ENCODE peak calls at places on chromosomes 16 and 17, in ten cellular contexts. Q is stimulated activated CD8-positive, alpha-beta memory T cell treated with anti-CD3 and anti-CD28 coated beads, Interleukin-7, amount 100 ng/mL, for 24 hours; N is fibroblast of pulmonary artery; A is fibroblast of the conjunctiva; K is astrocyte of the hippocampus; P is substantia nigra; M is GM04503; S is nucleus accumbens; G is anterior cingulate cortex; E is activated gamma-delta T cell treated with Interleukin-2 at 50 U/mL for 16 hours. O is an unnamed sample.

GRCh38 chr17:65009848-65010247 is 46.7 kb downstream of the GNA13 start:
- DNase-seq in Q (no peak), N (no peak), A (no peak), K (no peak), P (no peak), M (no peak), S (no peak), G (no peak), E (no peak), O (no peak)

GRCh38 chr17:19418312-19418992 is 7.4 kb downstream of the RNF112 start:
- DNase-seq in Q (no peak), N (peak), A (no peak), K (peak), P (peak), M (no peak), S (no peak), G (no peak), E (no peak), O (no peak)

GRCh38 chr16:56877783-56878182 is 12.8 kb downstream of the SLC12A3 start:
- DNase-seq in Q (no peak), N (no peak), A (no peak), K (no peak), P (no peak), M (no peak), S (no peak), G (no peak), E (no peak), O (no peak)

GRCh38 chr16:10838611-10839270 is 20.1 kb upstream of the TVP23A start:
- DNase-seq in Q (no peak), N (no peak), A (no peak), K (no peak), P (no peak), M (no peak), S (no peak), G (no peak), E (no peak), O (no peak)

GRCh38 chr16:75810998-75811634 is 84.8 kb upstream of the CPHXL start:
- DNase-seq in Q (no peak), N (no peak), A (no peak), K (no peak), P (no peak), M (no peak), S (no peak), G (no peak), E (no peak), O (no peak)

GRCh38 chr17:59565959-59566324 is 532 bp downstream of the DHX40 start:
- DNase-seq in Q (peak), N (peak), A (peak), K (peak), P (peak), M (peak), S (peak), G (peak), E (peak), O (no peak)

GRCh38 chr17:75011788-75012319 is 616 bp upstream of the MRPL58 start:
- DNase-seq in Q (no peak), N (peak), A (peak), K (peak), P (peak), M (no peak), S (peak), G (peak), E (no peak), O (no peak)

GRCh38 chr17:68777856-68778694 is 176.9 kb upstream of the FAM20A start:
- DNase-seq in Q (no peak), N (no peak), A (no peak), K (no peak), P (peak), M (no peak), S (no peak), G (no peak), E (no peak), O (no peak)

GRCh38 chr17:16440814-16441629 is 25.7 kb downstream of the TRPV2 start:
- DNase-seq in Q (no peak), N (no peak), A (no peak), K (no peak), P (no peak), M (no peak), S (no peak), G (no peak), E (no peak), O (no peak)